ENCODE peak calls at places on chromosome 2, in four cellular contexts. T is esophagus muscularis mucosa, F is left ventricle myocardium inferior, Z is osteocyte. C is an unnamed sample.

GRCh38 chr2:204670124-204670523 is 124.8 kb downstream of the PARD3B start:
- DNase-seq in T (no peak), Z (no peak), F (no peak), C (no peak)

GRCh38 chr2:29519996-29520395 is 401.4 kb downstream of the ALK start:
- DNase-seq in Z (no peak), F (no peak), T (no peak), C (peak; percentile 32)

GRCh38 chr2:119721462-119721861 is 38.3 kb upstream of the PTPN4 start:
- DNase-seq in Z (no peak), F (peak; percentile 27), T (no peak), C (no peak)

GRCh38 chr2:187640926-187641510 is 86.8 kb upstream of the TFPI start:
- DNase-seq in T (no peak), F (no peak), Z (no peak), C (no peak)

GRCh38 chr2:160970052-160970846 is 190.0 kb upstream of the TANK start:
- DNase-seq in F (no peak), Z (no peak), T (no peak), C (peak; percentile 67)

GRCh38 chr2:197254776-197255521 is 55.6 kb downstream of the ANKRD44 start:
- DNase-seq in T (peak; percentile 77), F (no peak), Z (no peak), C (no peak)

GRCh38 chr2:3101016-3101703 is 276.5 kb downstream of the EIPR1 start:
- DNase-seq in F (no peak), Z (no peak), T (peak; percentile 86), C (no peak)

GRCh38 chr2:60353406-60353800 is 200.1 kb downstream of the BCL11A start:
- DNase-seq in T (peak; percentile 78), Z (peak; percentile 65), F (no peak), C (no peak)

GRCh38 chr2:111168528-111168929 is 47.8 kb downstream of the BCL2L11 start:
- DNase-seq in Z (peak; percentile 57), T (no peak), F (peak; percentile 33), C (peak; percentile 87)

DNA sequence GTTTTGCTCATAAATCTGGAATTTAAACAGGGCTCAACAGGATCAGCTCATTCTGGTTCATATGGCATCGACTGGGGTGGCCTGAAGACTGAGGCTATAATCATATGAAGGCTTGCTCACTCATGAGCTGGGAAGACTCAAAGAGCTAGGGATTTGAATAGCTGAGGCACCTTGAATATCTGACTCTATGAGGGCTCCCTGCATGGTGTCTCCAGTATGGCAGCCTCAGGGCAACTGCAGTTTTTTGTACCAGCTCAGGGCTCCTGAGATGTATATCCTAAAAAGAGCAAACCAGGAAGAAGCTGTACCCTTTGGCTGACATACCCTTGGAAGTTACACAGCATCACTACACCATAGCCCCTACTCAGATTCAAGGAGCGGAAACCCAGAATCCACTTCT is 15.3 kb upstream of the GPR39 start:
- DNase-seq in T (peak; percentile 24), F (no peak), Z (no peak), C (no peak)
- TF ChIP-seq CTCF in T (no peak), F (no peak), Z (no peak), C (no peak)

GRCh38 chr2:79530443-79530842 is 17.6 kb downstream of the CTNNA2 start:
- DNase-seq in Z (no peak), T (no peak), F (no peak), C (no peak)
- TF ChIP-seq CTCF in Z (no peak), T (no peak), F (no peak), C (no peak)

DNA sequence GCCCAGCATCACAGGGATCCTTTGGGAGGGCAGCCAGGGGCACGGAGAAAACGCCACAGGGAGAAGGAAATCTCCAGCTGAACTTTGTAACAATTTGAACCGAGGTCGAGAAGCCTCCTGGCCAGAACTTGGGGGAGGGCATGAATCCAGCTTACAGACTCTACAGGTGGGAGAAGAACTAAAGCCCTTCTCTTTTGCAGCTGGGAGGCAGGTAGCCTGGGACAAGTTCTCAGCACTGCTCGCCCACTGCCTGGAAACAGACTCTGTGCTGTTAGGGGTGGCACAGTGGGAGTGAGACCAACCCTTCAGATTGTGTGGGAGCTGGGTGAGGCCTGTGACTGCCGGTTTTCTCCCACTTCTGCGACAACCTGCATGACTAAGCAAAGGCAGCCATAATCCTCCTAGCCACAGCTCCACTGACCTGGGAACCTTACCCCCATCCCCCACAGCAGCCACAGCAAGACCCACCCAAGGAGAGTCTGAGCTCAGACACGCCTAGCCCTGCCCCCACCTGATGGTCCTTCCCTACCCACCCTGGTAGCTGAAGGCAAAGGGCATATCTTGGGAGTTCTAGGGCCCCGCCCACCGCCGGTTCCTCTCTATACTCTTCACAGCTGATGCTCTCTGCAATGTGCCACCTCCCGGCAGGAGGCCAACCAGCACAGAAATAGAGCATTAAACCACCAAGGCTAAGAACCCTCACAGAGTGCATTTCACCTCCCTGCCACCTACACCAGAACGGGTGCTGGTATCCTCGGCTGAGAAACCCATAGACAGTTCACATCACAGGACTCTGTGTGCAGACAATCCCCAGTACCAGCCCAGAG is 136.0 kb upstream of the SIX2 start:
- DNase-seq in T (peak; percentile 47), Z (no peak), F (no peak), C (no peak)
- TF ChIP-seq CTCF in T (no peak), Z (no peak), F (no peak), C (no peak)

GRCh38 chr2:231691251-231691772 is 17.0 kb upstream of the PTMA start:
- DNase-seq in Z (no peak), F (no peak), T (no peak), C (no peak)

GRCh38 chr2:231689509-231689893 is 18.8 kb upstream of the PTMA start:
- DNase-seq in F (no peak), T (no peak), Z (no peak), C (no peak)

GRCh38 chr2:231696004-231696367 is 12.3 kb upstream of the PTMA start:
- DNase-seq in F (no peak), T (no peak), Z (no peak), C (no peak)

GRCh38 chr2:231693956-231694355 is 14.4 kb upstream of the PTMA start:
- DNase-seq in T (no peak), Z (no peak), F (no peak), C (no peak)

DNA sequence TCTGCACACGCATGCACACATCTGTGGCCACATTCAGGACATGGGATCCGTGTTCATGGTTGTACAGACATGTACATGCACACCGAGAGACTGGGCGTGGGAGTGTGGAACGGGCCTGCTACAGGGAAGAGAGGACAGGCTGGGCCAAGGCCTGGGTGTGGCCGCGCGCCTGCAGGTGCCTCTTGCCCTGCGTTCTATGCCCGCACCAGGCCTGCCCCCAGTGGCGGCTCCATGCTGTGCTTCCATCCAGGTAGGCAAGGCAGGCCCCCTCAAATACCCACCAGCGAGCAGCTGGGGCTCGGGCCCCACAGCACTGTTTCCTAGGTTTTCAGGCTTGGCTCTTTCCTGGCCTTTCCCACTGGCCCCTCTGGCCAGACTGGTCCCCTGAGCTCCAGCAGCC is 15.5 kb upstream of the PTMA start:
- DNase-seq in Z (no peak), T (no peak), F (no peak), C (no peak)
- TF ChIP-seq CTCF in Z (no peak), T (no peak), F (no peak), C (no peak)